ENCODE peak calls at places on chromosomes 5 and 9, in five cellular contexts. One of them, this sample, is unnamed.

GRCh38 chr9:91422832-91423711 is 560 bp downstream of the NFIL3 start:
- DNase-seq in kidney epithelial cell: no peak
- DNase-seq in A549: peak
- DNase-seq in astrocyte of the cerebellum: peak
- DNase-seq in heart right ventricle: peak
- DNase-seq in this sample: no peak

GRCh38 chr9:128007566-128008138 is 26.9 kb upstream of the EEIG1 start:
- DNase-seq in A549: peak
- DNase-seq in astrocyte of the cerebellum: peak
- DNase-seq in kidney epithelial cell: peak
- DNase-seq in heart right ventricle: peak
- DNase-seq in this sample: peak

GRCh38 chr5:165620394-165620793 is 2115.0 kb downstream of the MAT2B start:
- DNase-seq in astrocyte of the cerebellum: peak
- DNase-seq in kidney epithelial cell: no peak
- DNase-seq in heart right ventricle: no peak
- DNase-seq in A549: no peak
- DNase-seq in this sample: no peak

GRCh38 chr5:41413067-41413466 is 97.3 kb downstream of the PLCXD3 start:
- DNase-seq in kidney epithelial cell: no peak
- DNase-seq in A549: no peak
- DNase-seq in heart right ventricle: no peak
- DNase-seq in astrocyte of the cerebellum: no peak
- DNase-seq in this sample: no peak

GRCh38 chr9:23821400-23822181 is 4.4 kb downstream of the ELAVL2 start:
- DNase-seq in kidney epithelial cell: no peak
- DNase-seq in astrocyte of the cerebellum: no peak
- DNase-seq in heart right ventricle: no peak
- DNase-seq in A549: no peak
- DNase-seq in this sample: no peak

GRCh38 chr9:21316032-21316842 is 11.1 kb upstream of the IFNA5 start:
- DNase-seq in astrocyte of the cerebellum: no peak
- DNase-seq in A549: no peak
- DNase-seq in heart right ventricle: no peak
- DNase-seq in kidney epithelial cell: no peak
- DNase-seq in this sample: no peak

GRCh38 chr9:127360205-127360604 is 36.8 kb upstream of the SLC2A8 start:
- DNase-seq in heart right ventricle: no peak
- DNase-seq in astrocyte of the cerebellum: no peak
- DNase-seq in A549: no peak
- DNase-seq in kidney epithelial cell: no peak
- DNase-seq in this sample: no peak

GRCh38 chr9:113620377-113621161 is 157.0 kb downstream of the RGS3 start:
- DNase-seq in A549: peak
- DNase-seq in astrocyte of the cerebellum: peak
- DNase-seq in heart right ventricle: peak
- DNase-seq in kidney epithelial cell: peak
- DNase-seq in this sample: peak

GRCh38 chr9:4796988-4797956 is 4.5 kb downstream of the RCL1 start:
- DNase-seq in A549: peak
- DNase-seq in astrocyte of the cerebellum: peak
- DNase-seq in heart right ventricle: peak
- DNase-seq in kidney epithelial cell: no peak
- DNase-seq in this sample: no peak

GRCh38 chr9:76419782-76420380 is 25.7 kb upstream of the RFK start:
- DNase-seq in astrocyte of the cerebellum: no peak
- DNase-seq in heart right ventricle: no peak
- DNase-seq in A549: peak
- DNase-seq in kidney epithelial cell: no peak
- DNase-seq in this sample: no peak

GRCh38 chr5:109987355-109987754 is 297.6 kb downstream of the MAN2A1 start:
- DNase-seq in A549: no peak
- DNase-seq in kidney epithelial cell: no peak
- DNase-seq in heart right ventricle: no peak
- DNase-seq in astrocyte of the cerebellum: no peak
- DNase-seq in this sample: no peak

GRCh38 chr9:123617286-123617685 is 261.3 kb downstream of the CRB2 start:
- DNase-seq in heart right ventricle: no peak
- DNase-seq in A549: no peak
- DNase-seq in kidney epithelial cell: no peak
- DNase-seq in astrocyte of the cerebellum: no peak
- DNase-seq in this sample: no peak

GRCh38 chr5:1929108-1929991 is 46.6 kb upstream of the IRX4 start:
- DNase-seq in astrocyte of the cerebellum: no peak
- DNase-seq in A549: no peak
- DNase-seq in heart right ventricle: no peak
- DNase-seq in kidney epithelial cell: no peak
- DNase-seq in this sample: no peak

GRCh38 chr9:23621166-23621565 is 204.9 kb downstream of the ELAVL2 start:
- DNase-seq in astrocyte of the cerebellum: no peak
- DNase-seq in A549: no peak
- DNase-seq in heart right ventricle: no peak
- DNase-seq in kidney epithelial cell: no peak
- DNase-seq in this sample: no peak

GRCh38 chr5:149001154-149001553 is 61.7 kb downstream of the SH3TC2 start:
- DNase-seq in heart right ventricle: no peak
- DNase-seq in astrocyte of the cerebellum: no peak
- DNase-seq in kidney epithelial cell: no peak
- DNase-seq in A549: no peak
- DNase-seq in this sample: no peak

GRCh38 chr5:78162253-78162862 is 132.1 kb downstream of the AP3B1 start:
- DNase-seq in heart right ventricle: no peak
- DNase-seq in kidney epithelial cell: peak
- DNase-seq in A549: peak
- DNase-seq in astrocyte of the cerebellum: peak
- DNase-seq in this sample: no peak

GRCh38 chr9:15373201-15373530 is 49.5 kb upstream of the SNAPC3 start:
- DNase-seq in A549: peak
- DNase-seq in kidney epithelial cell: no peak
- DNase-seq in astrocyte of the cerebellum: peak
- DNase-seq in heart right ventricle: no peak
- DNase-seq in this sample: no peak

GRCh38 chr5:96075579-96076289 is 114.1 kb upstream of the ELL2 start:
- DNase-seq in astrocyte of the cerebellum: no peak
- DNase-seq in kidney epithelial cell: no peak
- DNase-seq in heart right ventricle: no peak
- DNase-seq in A549: no peak
- DNase-seq in this sample: no peak

GRCh38 chr9:19033015-19033414 is at the start of gene SAXO1:
- DNase-seq in heart right ventricle: no peak
- DNase-seq in kidney epithelial cell: no peak
- DNase-seq in A549: no peak
- DNase-seq in astrocyte of the cerebellum: no peak
- DNase-seq in this sample: no peak

GRCh38 chr9:19030899-19031298 is 2.1 kb downstream of the SAXO1 start:
- DNase-seq in A549: no peak
- DNase-seq in kidney epithelial cell: no peak
- DNase-seq in heart right ventricle: no peak
- DNase-seq in astrocyte of the cerebellum: no peak
- DNase-seq in this sample: no peak

GRCh38 chr9:19032411-19032810 is 598 bp downstream of the SAXO1 start:
- DNase-seq in heart right ventricle: no peak
- DNase-seq in astrocyte of the cerebellum: no peak
- DNase-seq in kidney epithelial cell: no peak
- DNase-seq in A549: no peak
- DNase-seq in this sample: no peak

DNA sequence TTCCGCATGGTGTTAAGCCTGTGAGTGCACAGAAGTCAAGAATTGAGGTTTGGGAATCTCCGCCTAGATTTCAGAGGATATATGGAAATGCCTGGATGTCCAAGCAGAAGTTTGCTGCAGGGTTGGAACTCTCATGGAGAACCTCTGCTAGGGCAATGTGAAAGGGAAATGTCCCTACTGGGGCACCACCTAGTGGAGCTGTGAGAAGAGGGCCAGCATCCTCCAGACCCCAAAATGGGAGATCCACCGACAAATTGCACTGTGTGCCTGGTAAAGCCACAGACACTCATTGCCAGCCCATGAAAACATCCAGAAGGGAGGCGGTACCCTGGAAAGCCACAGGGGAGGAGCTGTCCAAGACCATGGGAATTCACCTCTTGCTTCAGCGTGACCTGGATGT is 3.6 kb upstream of the SAXO1 start:
- DNase-seq in heart right ventricle: no peak
- DNase-seq in kidney epithelial cell: no peak
- DNase-seq in astrocyte of the cerebellum: no peak
- DNase-seq in A549: no peak
- DNase-seq in this sample: no peak
- TF ChIP-seq CTCF in heart right ventricle: no peak
- TF ChIP-seq CTCF in kidney epithelial cell: no peak
- TF ChIP-seq CTCF in astrocyte of the cerebellum: no peak
- TF ChIP-seq CTCF in A549: no peak
- TF ChIP-seq CTCF in this sample: no peak

DNA sequence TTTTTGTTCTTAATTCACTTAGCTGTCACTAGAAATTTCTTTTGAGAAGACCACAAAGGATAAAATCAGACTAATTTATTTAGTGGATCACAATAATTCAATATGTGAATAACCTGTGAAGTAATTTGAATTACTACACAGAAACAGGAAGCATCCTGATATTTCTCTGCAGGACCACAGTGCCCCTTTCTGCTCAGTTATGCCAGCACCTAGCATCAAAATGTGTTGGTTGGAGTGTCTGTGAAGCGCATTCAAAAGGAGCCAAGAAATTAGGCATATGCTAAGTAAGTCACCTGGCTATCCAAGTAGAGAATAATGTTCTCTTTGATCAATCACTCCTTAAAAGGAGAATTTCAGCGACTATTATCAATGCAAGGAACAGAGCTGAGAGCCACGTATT is 187.5 kb downstream of the SLC12A2 start:
- DNase-seq in kidney epithelial cell: no peak
- DNase-seq in heart right ventricle: no peak
- DNase-seq in A549: no peak
- DNase-seq in astrocyte of the cerebellum: no peak
- DNase-seq in this sample: no peak
- H3K4me3 ChIP-seq in kidney epithelial cell: no peak
- H3K4me3 ChIP-seq in heart right ventricle: peak
- H3K4me3 ChIP-seq in A549: no peak
- H3K4me3 ChIP-seq in astrocyte of the cerebellum: no peak
- H3K4me3 ChIP-seq in this sample: no peak

GRCh38 chr5:140042551-140043507 is at the start of gene NRG2:
- DNase-seq in heart right ventricle: peak
- DNase-seq in kidney epithelial cell: no peak
- DNase-seq in A549: peak
- DNase-seq in astrocyte of the cerebellum: no peak
- DNase-seq in this sample: no peak
- TF ChIP-seq CTCF in heart right ventricle: peak
- TF ChIP-seq CTCF in kidney epithelial cell: peak
- TF ChIP-seq CTCF in A549: peak
- TF ChIP-seq CTCF in astrocyte of the cerebellum: peak
- TF ChIP-seq CTCF in this sample: peak

GRCh38 chr9:33903157-33903780 is 86.3 kb downstream of the UBE2R2 start:
- DNase-seq in kidney epithelial cell: no peak
- DNase-seq in heart right ventricle: no peak
- DNase-seq in A549: no peak
- DNase-seq in astrocyte of the cerebellum: no peak
- DNase-seq in this sample: no peak
- H3K4me3 ChIP-seq in kidney epithelial cell: no peak
- H3K4me3 ChIP-seq in heart right ventricle: no peak
- H3K4me3 ChIP-seq in A549: no peak
- H3K4me3 ChIP-seq in astrocyte of the cerebellum: no peak
- H3K4me3 ChIP-seq in this sample: no peak

GRCh38 chr9:99167694-99168093 is 54.0 kb downstream of the ALG2 start:
- DNase-seq in astrocyte of the cerebellum: no peak
- DNase-seq in kidney epithelial cell: no peak
- DNase-seq in heart right ventricle: no peak
- DNase-seq in A549: no peak
- DNase-seq in this sample: no peak

GRCh38 chr9:99169086-99169485 is 52.7 kb downstream of the ALG2 start:
- DNase-seq in astrocyte of the cerebellum: no peak
- DNase-seq in kidney epithelial cell: no peak
- DNase-seq in A549: no peak
- DNase-seq in heart right ventricle: no peak
- DNase-seq in this sample: no peak

GRCh38 chr9:99172129-99173091 is 49.3 kb downstream of the ALG2 start:
- DNase-seq in astrocyte of the cerebellum: no peak
- DNase-seq in A549: no peak
- DNase-seq in kidney epithelial cell: no peak
- DNase-seq in heart right ventricle: no peak
- DNase-seq in this sample: no peak

GRCh38 chr9:99171225-99172128 is 50.3 kb downstream of the ALG2 start:
- DNase-seq in astrocyte of the cerebellum: no peak
- DNase-seq in kidney epithelial cell: no peak
- DNase-seq in heart right ventricle: no peak
- DNase-seq in A549: no peak
- DNase-seq in this sample: no peak

DNA sequence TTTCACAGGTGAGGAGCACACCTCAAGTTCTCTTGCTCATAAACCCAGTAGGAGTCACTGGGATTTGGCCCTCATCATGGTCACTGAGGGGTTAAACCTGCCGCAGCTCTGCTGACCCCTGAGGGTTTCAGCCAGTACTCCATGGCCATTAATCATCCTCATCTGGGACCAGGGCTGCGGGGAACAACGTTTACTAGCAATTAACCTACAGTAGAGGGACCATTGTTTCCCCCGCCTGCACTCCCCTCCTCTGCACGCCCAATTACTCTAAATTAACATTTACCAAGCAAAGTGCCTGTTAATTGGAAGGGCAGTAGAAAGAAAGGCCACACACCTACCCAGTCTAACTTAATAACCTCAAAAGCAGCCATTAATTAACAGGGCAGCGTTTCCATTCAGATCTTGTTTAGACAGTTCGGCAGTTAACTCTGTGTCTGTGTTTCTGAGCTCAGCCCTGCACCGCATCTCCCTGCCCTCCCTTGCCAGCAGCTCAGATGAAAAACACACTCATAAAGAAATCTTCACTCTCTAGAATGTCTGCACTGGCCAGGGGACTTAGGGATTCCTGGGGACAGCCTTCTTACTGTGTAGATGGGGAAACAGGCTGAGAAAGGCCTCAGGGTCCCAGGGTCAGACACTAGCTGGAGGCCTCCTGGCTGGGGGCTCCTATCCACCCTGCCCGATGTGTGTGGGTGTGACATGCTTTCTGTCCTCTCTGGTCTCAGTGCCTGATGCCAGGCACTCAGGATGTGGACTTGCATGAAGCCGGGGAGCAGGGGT is 51.6 kb downstream of the ALG2 start:
- DNase-seq in astrocyte of the cerebellum: no peak
- DNase-seq in A549: no peak
- DNase-seq in heart right ventricle: no peak
- DNase-seq in kidney epithelial cell: no peak
- DNase-seq in this sample: no peak
- TF ChIP-seq CTCF in astrocyte of the cerebellum: peak
- TF ChIP-seq CTCF in A549: no peak
- TF ChIP-seq CTCF in heart right ventricle: no peak
- TF ChIP-seq CTCF in kidney epithelial cell: peak
- TF ChIP-seq CTCF in this sample: peak